ENCODE peak calls at places on chromosomes 12 and 14, in nine cellular contexts. One of them, this sample, is unnamed.
A peak's percentile ranks its signal among the peaks of the same experiment; 100 is the strongest.

GRCh38 chr12:107402041-107403022 is 283.3 kb upstream of the PWP1 start:
- DNase-seq in AG04450: no peak
- DNase-seq in myocyte: peak; percentile 53
- DNase-seq in activated CD4-positive, alpha-beta memory T cell treated with anti-CD3 and anti-CD28 coated beads for 36 hours: peak; percentile 77
- DNase-seq in RPMI8226: peak; percentile 60
- DNase-seq in stimulated activated CD4-positive, alpha-beta T cell treated with anti-CD3 and anti-CD28 coated beads, Interleukin-15, amount 100 ng/mL, for 1 hour: peak; percentile 34
- DNase-seq in T-cell: peak; percentile 33
- DNase-seq in astrocyte of the hippocampus: peak; percentile 83
- DNase-seq in posterior cingulate gyrus: peak; percentile 84
- DNase-seq in this sample: peak; percentile 74

GRCh38 chr14:21058903-21059302 is 1.3 kb downstream of the RNASE8 start:
- DNase-seq in AG04450: no peak
- DNase-seq in myocyte: no peak
- DNase-seq in activated CD4-positive, alpha-beta memory T cell treated with anti-CD3 and anti-CD28 coated beads for 36 hours: no peak
- DNase-seq in RPMI8226: no peak
- DNase-seq in stimulated activated CD4-positive, alpha-beta T cell treated with anti-CD3 and anti-CD28 coated beads, Interleukin-15, amount 100 ng/mL, for 1 hour: no peak
- DNase-seq in T-cell: no peak
- DNase-seq in astrocyte of the hippocampus: no peak
- DNase-seq in posterior cingulate gyrus: no peak
- DNase-seq in this sample: no peak

GRCh38 chr12:6158263-6158662 is 33.8 kb upstream of the VWF start:
- DNase-seq in AG04450: no peak
- DNase-seq in myocyte: no peak
- DNase-seq in activated CD4-positive, alpha-beta memory T cell treated with anti-CD3 and anti-CD28 coated beads for 36 hours: no peak
- DNase-seq in RPMI8226: no peak
- DNase-seq in stimulated activated CD4-positive, alpha-beta T cell treated with anti-CD3 and anti-CD28 coated beads, Interleukin-15, amount 100 ng/mL, for 1 hour: no peak
- DNase-seq in T-cell: no peak
- DNase-seq in astrocyte of the hippocampus: no peak
- DNase-seq in posterior cingulate gyrus: no peak
- DNase-seq in this sample: no peak

GRCh38 chr12:5441497-5442236 is 9.8 kb downstream of the NTF3 start:
- DNase-seq in AG04450: peak; percentile 39
- DNase-seq in myocyte: peak; percentile 39
- DNase-seq in activated CD4-positive, alpha-beta memory T cell treated with anti-CD3 and anti-CD28 coated beads for 36 hours: no peak
- DNase-seq in RPMI8226: no peak
- DNase-seq in stimulated activated CD4-positive, alpha-beta T cell treated with anti-CD3 and anti-CD28 coated beads, Interleukin-15, amount 100 ng/mL, for 1 hour: no peak
- DNase-seq in T-cell: no peak
- DNase-seq in astrocyte of the hippocampus: peak; percentile 95
- DNase-seq in posterior cingulate gyrus: no peak
- DNase-seq in this sample: peak; percentile 50

GRCh38 chr14:75453817-75454434 is 26.1 kb downstream of the JDP2 start:
- DNase-seq in AG04450: no peak
- DNase-seq in myocyte: no peak
- DNase-seq in activated CD4-positive, alpha-beta memory T cell treated with anti-CD3 and anti-CD28 coated beads for 36 hours: peak; percentile 57
- DNase-seq in RPMI8226: no peak
- DNase-seq in stimulated activated CD4-positive, alpha-beta T cell treated with anti-CD3 and anti-CD28 coated beads, Interleukin-15, amount 100 ng/mL, for 1 hour: peak; percentile 10
- DNase-seq in T-cell: no peak
- DNase-seq in astrocyte of the hippocampus: no peak
- DNase-seq in posterior cingulate gyrus: peak; percentile 44
- DNase-seq in this sample: no peak

GRCh38 chr12:17928708-17929366 is 161.2 kb downstream of the RERGL start:
- DNase-seq in AG04450: no peak
- DNase-seq in myocyte: peak; percentile 21
- DNase-seq in activated CD4-positive, alpha-beta memory T cell treated with anti-CD3 and anti-CD28 coated beads for 36 hours: no peak
- DNase-seq in RPMI8226: no peak
- DNase-seq in stimulated activated CD4-positive, alpha-beta T cell treated with anti-CD3 and anti-CD28 coated beads, Interleukin-15, amount 100 ng/mL, for 1 hour: no peak
- DNase-seq in T-cell: no peak
- DNase-seq in astrocyte of the hippocampus: peak; percentile 72
- DNase-seq in posterior cingulate gyrus: no peak
- DNase-seq in this sample: peak; percentile 84

GRCh38 chr14:92135269-92135668 is 13.5 kb downstream of the CPSF2 start:
- DNase-seq in AG04450: no peak
- DNase-seq in myocyte: peak; percentile 13
- DNase-seq in activated CD4-positive, alpha-beta memory T cell treated with anti-CD3 and anti-CD28 coated beads for 36 hours: no peak
- DNase-seq in RPMI8226: no peak
- DNase-seq in stimulated activated CD4-positive, alpha-beta T cell treated with anti-CD3 and anti-CD28 coated beads, Interleukin-15, amount 100 ng/mL, for 1 hour: no peak
- DNase-seq in T-cell: no peak
- DNase-seq in astrocyte of the hippocampus: peak; percentile 52
- DNase-seq in posterior cingulate gyrus: no peak
- DNase-seq in this sample: peak; percentile 55

GRCh38 chr12:52148541-52149181 is 43.2 kb downstream of the KRT80 start:
- DNase-seq in AG04450: no peak
- DNase-seq in myocyte: no peak
- DNase-seq in activated CD4-positive, alpha-beta memory T cell treated with anti-CD3 and anti-CD28 coated beads for 36 hours: no peak
- DNase-seq in RPMI8226: peak; percentile 60
- DNase-seq in stimulated activated CD4-positive, alpha-beta T cell treated with anti-CD3 and anti-CD28 coated beads, Interleukin-15, amount 100 ng/mL, for 1 hour: no peak
- DNase-seq in T-cell: no peak
- DNase-seq in astrocyte of the hippocampus: peak; percentile 58
- DNase-seq in posterior cingulate gyrus: no peak
- DNase-seq in this sample: no peak

GRCh38 chr12:53944907-53945847 is 6.5 kb downstream of the HOXC13 start:
- DNase-seq in AG04450: no peak
- DNase-seq in myocyte: no peak
- DNase-seq in activated CD4-positive, alpha-beta memory T cell treated with anti-CD3 and anti-CD28 coated beads for 36 hours: no peak
- DNase-seq in RPMI8226: no peak
- DNase-seq in stimulated activated CD4-positive, alpha-beta T cell treated with anti-CD3 and anti-CD28 coated beads, Interleukin-15, amount 100 ng/mL, for 1 hour: no peak
- DNase-seq in T-cell: no peak
- DNase-seq in astrocyte of the hippocampus: no peak
- DNase-seq in posterior cingulate gyrus: no peak
- DNase-seq in this sample: no peak

GRCh38 chr12:19979584-19979983 is 388.8 kb upstream of the PDE3A start:
- DNase-seq in AG04450: no peak
- DNase-seq in myocyte: no peak
- DNase-seq in activated CD4-positive, alpha-beta memory T cell treated with anti-CD3 and anti-CD28 coated beads for 36 hours: no peak
- DNase-seq in RPMI8226: no peak
- DNase-seq in stimulated activated CD4-positive, alpha-beta T cell treated with anti-CD3 and anti-CD28 coated beads, Interleukin-15, amount 100 ng/mL, for 1 hour: no peak
- DNase-seq in T-cell: no peak
- DNase-seq in astrocyte of the hippocampus: no peak
- DNase-seq in posterior cingulate gyrus: no peak
- DNase-seq in this sample: no peak

GRCh38 chr14:65103150-65103760 is 938 bp upstream of the MAX start:
- DNase-seq in AG04450: no peak
- DNase-seq in myocyte: peak; percentile 36
- DNase-seq in activated CD4-positive, alpha-beta memory T cell treated with anti-CD3 and anti-CD28 coated beads for 36 hours: peak; percentile 17
- DNase-seq in RPMI8226: peak; percentile 31
- DNase-seq in stimulated activated CD4-positive, alpha-beta T cell treated with anti-CD3 and anti-CD28 coated beads, Interleukin-15, amount 100 ng/mL, for 1 hour: no peak
- DNase-seq in T-cell: no peak
- DNase-seq in astrocyte of the hippocampus: no peak
- DNase-seq in posterior cingulate gyrus: no peak
- DNase-seq in this sample: no peak

GRCh38 chr14:94439453-94440057 is 13.0 kb downstream of the SERPINA11 start:
- DNase-seq in AG04450: no peak
- DNase-seq in myocyte: no peak
- DNase-seq in activated CD4-positive, alpha-beta memory T cell treated with anti-CD3 and anti-CD28 coated beads for 36 hours: no peak
- DNase-seq in RPMI8226: no peak
- DNase-seq in stimulated activated CD4-positive, alpha-beta T cell treated with anti-CD3 and anti-CD28 coated beads, Interleukin-15, amount 100 ng/mL, for 1 hour: no peak
- DNase-seq in T-cell: no peak
- DNase-seq in astrocyte of the hippocampus: no peak
- DNase-seq in posterior cingulate gyrus: no peak
- DNase-seq in this sample: no peak